ENCODE peak calls at places on chromosomes 3 and 15, in four cellular contexts. F is GM23248, H is mesendoderm, A is fibroblast of lung. R is an unnamed sample. For H3K4me1, the result is how much of the 10 kb centered on the place peaks cover.

GRCh38 chr15:78098131-78098755 is 5.9 kb downstream of the SH2D7 start:
- DNase-seq in F (no peak), H (no peak), A (no peak), R (no peak)

GRCh38 chr3:126112531-126113237 is 28.8 kb upstream of the SLC41A3 start:
- DNase-seq in F (no peak), H (no peak), A (no peak), R (no peak)

GRCh38 chr3:118817748-118818165 is 216.9 kb downstream of the IGSF11 start:
- DNase-seq in F (peak), H (peak), A (peak), R (peak)

GRCh38 chr3:178084938-178085816 is 451.1 kb upstream of the KCNMB2 start:
- DNase-seq in F (peak), H (peak), A (peak), R (no peak)

GRCh38 chr15:70708839-70709238 is 54.5 kb downstream of the UACA start:
- DNase-seq in F (no peak), H (peak), A (no peak), R (no peak)

GRCh38 chr3:21718161-21718765 is 32.7 kb downstream of the ZNF385D start:
- DNase-seq in F (peak), H (peak), A (peak), R (peak)

GRCh38 chr15:71375934-71376333 is 260.7 kb downstream of the THSD4 start:
- DNase-seq in F (peak), H (peak), A (no peak), R (no peak)

GRCh38 chr15:64536244-64536836 is 76.0 kb downstream of the ZNF609 start:
- DNase-seq in F (peak), H (peak), A (peak), R (peak)

GRCh38 chr3:170322501-170323328 is 34.8 kb upstream of the SKIL start:
- DNase-seq in F (no peak), H (peak), A (peak), R (no peak)

GRCh38 chr3:161166051-161166450 is 55.1 kb upstream of the NMD3 start:
- DNase-seq in F (no peak), H (no peak), A (no peak), R (no peak)

GRCh38 chr15:31235298-31236183 is 91.1 kb upstream of the KLF13 start:
- DNase-seq in F (peak), H (no peak), A (peak), R (no peak)

GRCh38 chr3:56076746-56077145 is 391.5 kb downstream of the ERC2 start:
- DNase-seq in F (no peak), H (no peak), A (no peak), R (no peak)

GRCh38 chr3:99602183-99602582 is 36.2 kb upstream of the COL8A1 start:
- DNase-seq in F (no peak), H (no peak), A (no peak), R (no peak)

GRCh38 chr15:79208179-79208578 is 74.3 kb upstream of the ANKRD34C start:
- DNase-seq in F (no peak), H (no peak), A (no peak), R (no peak)

GRCh38 chr3:60752800-60753199 is 498.5 kb downstream of the FHIT start:
- DNase-seq in F (peak), H (no peak), A (peak), R (no peak)

GRCh38 chr15:100959066-100960050 is 40.2 kb downstream of the LRRK1 start:
- DNase-seq in F (no peak), H (no peak), A (no peak), R (no peak)

GRCh38 chr3:43770426-43771103 is 79.8 kb downstream of the ABHD5 start:
- DNase-seq in F (peak), H (no peak), A (no peak), R (peak)

GRCh38 chr3:44966795-44967278 is 9.1 kb downstream of the ZDHHC3 start:
- DNase-seq in F (no peak), H (no peak), A (no peak), R (peak)

GRCh38 chr3:7683431-7683830 is 818.2 kb upstream of the LMCD1 start:
- DNase-seq in F (no peak), H (no peak), A (no peak), R (no peak)

GRCh38 chr3:160403028-160403545 is 3.6 kb downstream of the SMC4 start:
- DNase-seq in F (peak), H (no peak), A (peak), R (no peak)

GRCh38 chr3:182710557-182711157 is 82.6 kb upstream of the ATP11B start:
- DNase-seq in F (peak), H (peak), A (peak), R (peak)

GRCh38 chr3:140703496-140703895 is 25.6 kb downstream of the TRIM42 start:
- DNase-seq in F (no peak), H (no peak), A (no peak), R (no peak)

GRCh38 chr15:52200831-52201365 is 9.7 kb upstream of the GNB5 start:
- DNase-seq in F (peak), H (no peak), A (no peak), R (no peak)

GRCh38 chr15:90064931-90065681 is 37.2 kb downstream of the IDH2 start:
- DNase-seq in F (no peak), H (peak), A (no peak), R (no peak)

GRCh38 chr15:88302373-88302772 is 45.8 kb upstream of the NTRK3 start:
- DNase-seq in F (no peak), H (no peak), A (no peak), R (no peak)

GRCh38 chr15:52288051-52288942 is 7.3 kb downstream of the MYO5C start:
- DNase-seq in F (no peak), H (peak), A (no peak), R (peak)

GRCh38 chr3:95926904-95927501 is 887.4 kb upstream of the EPHA6 start:
- DNase-seq in F (no peak), H (peak), A (no peak), R (no peak)

GRCh38 chr15:65518633-65519285 is 1.3 kb upstream of the DPP8 start:
- DNase-seq in F (no peak), H (no peak), A (no peak), R (no peak)

GRCh38 chr3:197599089-197599765 is 43.5 kb upstream of the BDH1 start:
- DNase-seq in F (peak), H (peak), A (peak), R (peak)

GRCh38 chr15:96146711-96147110 is 183.8 kb upstream of the NR2F2 start:
- DNase-seq in F (peak), H (no peak), A (no peak), R (no peak)

GRCh38 chr15:58260911-58261267 is 122.7 kb downstream of the AQP9 start:
- DNase-seq in F (peak), H (no peak), A (peak), R (peak)

GRCh38 chr15:75065467-75065850 is 42.1 kb downstream of the PPCDC start:
- DNase-seq in F (no peak), H (peak), A (no peak), R (no peak)

GRCh38 chr3:17905996-17906395 is 163.6 kb upstream of the TBC1D5 start:
- DNase-seq in F (no peak), H (peak), A (no peak), R (no peak)

GRCh38 chr15:88580532-88580931 is 34.1 kb upstream of the DET1 start:
- DNase-seq in F (no peak), H (no peak), A (no peak), R (no peak)

GRCh38 chr3:193052294-193052693 is 134.6 kb upstream of the MB21D2 start:
- DNase-seq in F (no peak), H (no peak), A (no peak), R (no peak)

GRCh38 chr3:13081603-13082360 is 8.6 kb upstream of the IQSEC1 start:
- DNase-seq in F (peak), H (no peak), A (no peak), R (no peak)

DNA sequence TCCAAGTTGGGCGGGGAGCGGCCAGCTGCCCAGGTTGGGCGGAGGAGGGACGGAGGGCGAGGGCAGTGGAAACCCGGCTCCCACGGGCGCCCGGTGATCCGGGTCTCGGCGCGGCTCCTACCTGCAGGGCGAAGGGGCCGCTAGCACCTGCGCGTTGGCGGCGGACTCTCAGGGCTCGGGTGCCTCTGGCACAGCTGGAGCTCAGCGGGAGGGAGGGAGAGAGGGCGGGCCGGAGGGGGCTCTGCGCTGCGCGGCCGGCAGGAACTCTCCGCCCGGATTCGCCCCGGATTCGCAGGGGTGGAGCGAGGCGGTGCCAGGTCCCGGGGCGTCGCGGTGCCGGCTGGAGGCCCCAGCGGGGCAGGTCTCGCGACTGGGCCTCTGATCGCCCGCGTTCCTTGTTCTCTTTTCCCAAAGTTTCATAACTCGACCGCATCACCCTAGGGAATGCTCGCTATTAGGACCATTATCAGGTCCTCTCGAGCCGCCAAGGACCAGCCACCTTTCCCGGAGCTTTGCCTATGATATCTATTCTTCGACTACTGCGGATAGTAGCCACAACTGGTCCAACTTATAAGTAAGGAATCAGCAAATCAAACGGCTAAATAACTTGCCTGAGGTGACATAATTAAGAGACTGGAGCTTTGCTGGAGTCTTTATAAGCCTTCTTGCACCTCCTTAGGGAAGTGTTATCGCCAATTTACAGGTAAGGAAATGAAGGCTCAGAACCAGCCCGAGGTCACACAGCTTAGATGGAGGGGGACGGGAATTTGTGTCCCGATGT is at the start of gene PLD1:
- DNase-seq in F (peak), H (peak), A (peak), R (peak)
- H3K4me1 ChIP-seq in F (under half), H (under half), A (under half), R (half or more)

GRCh38 chr3:129605593-129606521 is 619 bp downstream of the PLXND1 start:
- DNase-seq in F (peak), H (peak), A (peak), R (peak)

GRCh38 chr3:129602730-129603560 is 3.5 kb downstream of the PLXND1 start:
- DNase-seq in F (peak), H (peak), A (peak), R (peak)

GRCh38 chr3:129604942-129605592 is 1.4 kb downstream of the PLXND1 start:
- DNase-seq in F (no peak), H (no peak), A (no peak), R (no peak)

GRCh38 chr3:129603561-129603942 is 2.9 kb downstream of the PLXND1 start:
- DNase-seq in F (peak), H (no peak), A (no peak), R (no peak)

GRCh38 chr3:129604223-129604941 is 2.1 kb downstream of the PLXND1 start:
- DNase-seq in F (peak), H (no peak), A (no peak), R (no peak)
- H3K4me2 ChIP-seq in F (peak), H (peak), A (peak), R (peak)

GRCh38 chr3:71135373-71136088 is 448.0 kb downstream of the FOXP1 start:
- DNase-seq in F (no peak), H (no peak), A (peak), R (no peak)

GRCh38 chr3:71131893-71132314 is 451.6 kb downstream of the FOXP1 start:
- DNase-seq in F (no peak), H (peak), A (no peak), R (no peak)

GRCh38 chr3:71131385-71131871 is 452.1 kb downstream of the FOXP1 start:
- DNase-seq in F (no peak), H (no peak), A (no peak), R (no peak)

GRCh38 chr3:71132995-71133730 is 450.4 kb downstream of the FOXP1 start:
- DNase-seq in F (no peak), H (no peak), A (no peak), R (no peak)

GRCh38 chr3:71133874-71134273 is 449.7 kb downstream of the FOXP1 start:
- DNase-seq in F (no peak), H (no peak), A (no peak), R (no peak)
- H3K4me1 ChIP-seq in F (under half), H (under half), A (under half), R (under half)

GRCh38 chr3:23079976-23080375 is 123.2 kb upstream of the UBE2E2 start:
- DNase-seq in F (no peak), H (no peak), A (peak), R (peak)
- H3K4me2 ChIP-seq in F (no peak), H (no peak), A (peak), R (peak)

GRCh38 chr3:194928831-194929594 is 243.3 kb downstream of the FAM43A start:
- DNase-seq in F (no peak), H (peak), A (no peak), R (no peak)

GRCh38 chr3:194933465-194933864 is 247.8 kb downstream of the FAM43A start:
- DNase-seq in F (no peak), H (no peak), A (no peak), R (no peak)

GRCh38 chr3:194928183-194928736 is 242.6 kb downstream of the FAM43A start:
- DNase-seq in F (peak), H (peak), A (no peak), R (no peak)

GRCh38 chr3:194931366-194931765 is 245.7 kb downstream of the FAM43A start:
- DNase-seq in F (no peak), H (no peak), A (no peak), R (no peak)

DNA sequence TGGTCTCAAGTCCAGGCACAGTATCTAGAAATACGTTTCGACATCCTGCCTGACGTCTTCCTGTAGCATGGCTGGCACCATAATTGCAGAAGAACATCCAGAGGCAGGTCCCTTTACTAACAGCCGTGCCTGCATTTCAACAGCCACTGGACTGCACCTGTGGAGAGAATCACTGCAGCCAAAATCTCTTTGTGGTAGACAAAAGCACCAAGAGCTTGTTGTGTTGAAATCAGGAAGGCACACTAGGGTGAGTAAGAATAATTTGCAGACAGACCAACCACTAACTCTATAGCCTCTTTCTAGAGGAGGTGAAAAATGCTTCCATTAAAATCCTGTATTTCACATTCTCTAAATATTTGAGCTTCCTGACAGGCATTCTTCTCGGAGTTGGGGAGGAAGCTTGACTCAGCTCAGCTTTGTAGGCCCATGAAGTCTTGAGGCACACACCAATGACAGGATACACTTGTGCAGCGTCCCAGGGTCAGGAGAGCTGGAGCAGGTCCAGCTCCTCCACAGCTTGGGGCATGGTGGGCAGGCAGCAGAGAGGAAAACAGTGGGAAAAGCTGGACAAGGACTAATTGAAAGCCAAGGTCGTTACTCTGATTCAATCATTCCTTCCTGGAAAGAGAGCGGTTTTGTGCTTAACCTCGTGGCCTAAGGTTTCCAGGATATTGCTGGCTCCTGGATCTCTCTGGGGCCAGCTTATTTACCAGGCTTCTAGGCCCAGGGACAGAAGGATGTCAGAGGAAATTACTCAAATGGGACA is 244.9 kb downstream of the FAM43A start:
- DNase-seq in F (peak), H (peak), A (no peak), R (peak)
- H3K4me1 ChIP-seq in F (under half), H (under half), A (under half), R (under half)

R was measured in PC-9.